ENCODE peak calls at places on chromosomes 7 and 10, in eight cellular contexts. K is activated CD8-positive, alpha-beta memory T cell treated with anti-CD3 and anti-CD28 coated beads, Interleukin-2, amount 10 ng/mL, durations not matched to agents 7 days and 5 days; N is NCI-H774; D is stimulated activated CD8-positive, alpha-beta memory T cell treated with anti-CD3 and anti-CD28 coated beads, Interleukin-15, amount 100 ng/mL, for 4 hours; L is stimulated activated CD4-positive, alpha-beta T cell treated with anti-CD3 and anti-CD28 coated beads, TNF-alpha, amount 100 ng/mL, for 4 hours; W is tibial artery; O is EH; E is PC-9. B is an unnamed sample.

GRCh38 chr10:89029785-89030437 is 39.3 kb downstream of the FAS start:
- DNase-seq in O (peak), N (peak), D (peak), W (peak), L (peak), E (peak), K (peak), B (peak)

GRCh38 chr10:121648078-121648477 is 49.8 kb upstream of the FGFR2 start:
- DNase-seq in K (no peak), W (no peak), L (no peak), D (no peak), O (no peak), E (no peak), N (no peak), B (no peak)

GRCh38 chr7:151135866-151136514 is 31.5 kb downstream of the GBX1 start:
- DNase-seq in K (no peak), W (no peak), D (no peak), O (no peak), E (no peak), N (no peak), L (no peak), B (no peak)

GRCh38 chr7:127514499-127514898 is 70.9 kb downstream of the GCC1 start:
- DNase-seq in W (no peak), K (no peak), L (no peak), O (peak), D (no peak), N (no peak), E (no peak), B (peak)

GRCh38 chr10:129161184-129161583 is 305.9 kb upstream of the MGMT start:
- DNase-seq in L (no peak), E (peak), N (no peak), O (no peak), W (no peak), K (no peak), D (no peak), B (no peak)

GRCh38 chr7:1825877-1826741 is 156.0 kb downstream of the ELFN1 start:
- DNase-seq in N (no peak), K (no peak), E (no peak), W (peak), D (no peak), L (no peak), O (no peak), B (no peak)

GRCh38 chr10:84160663-84161362 is 12.8 kb upstream of the GPR15LG start:
- DNase-seq in O (no peak), N (no peak), E (no peak), K (no peak), W (no peak), D (no peak), L (no peak), B (no peak)

GRCh38 chr7:149732111-149732561 is 41.3 kb downstream of the ZNF467 start:
- DNase-seq in N (no peak), L (no peak), W (peak), K (no peak), O (no peak), D (no peak), E (peak), B (no peak)

GRCh38 chr10:72322030-72322279 is 32.8 kb downstream of the DNAJB12 start:
- DNase-seq in O (no peak), E (no peak), D (no peak), W (no peak), L (no peak), N (no peak), K (no peak), B (no peak)

GRCh38 chr10:36779238-36779846 is 346.1 kb upstream of the ANKRD30A start:
- DNase-seq in N (no peak), D (no peak), L (no peak), O (peak), E (no peak), K (no peak), W (no peak), B (peak)

GRCh38 chr7:134351424-134351823 is 34.7 kb upstream of the SLC35B4 start:
- DNase-seq in L (no peak), O (no peak), W (no peak), E (no peak), D (no peak), N (no peak), K (no peak), B (no peak)

GRCh38 chr10:128775743-128776142 is 649.5 kb upstream of the MKI67 start:
- DNase-seq in K (no peak), D (no peak), L (no peak), W (no peak), N (no peak), O (no peak), E (no peak), B (no peak)

GRCh38 chr10:10665750-10666149 is 351.9 kb upstream of the CELF2 start:
- DNase-seq in O (no peak), E (no peak), K (no peak), D (no peak), W (no peak), L (no peak), N (no peak), B (no peak)

GRCh38 chr10:94199565-94199964 is 163.2 kb downstream of the NOC3L start:
- DNase-seq in O (peak), D (no peak), N (no peak), L (no peak), K (no peak), W (peak), E (no peak), B (no peak)

GRCh38 chr7:149664176-149664575 is 109.2 kb downstream of the ZNF467 start:
- DNase-seq in E (no peak), L (no peak), N (no peak), D (no peak), W (no peak), K (no peak), O (no peak), B (no peak)

GRCh38 chr7:18049262-18049661 is 21.6 kb upstream of the PRPS1L1 start:
- DNase-seq in D (no peak), L (no peak), N (no peak), K (no peak), E (no peak), O (no peak), W (no peak), B (no peak)

GRCh38 chr10:101292194-101293006 is 61.6 kb upstream of the BTRC start:
- DNase-seq in L (no peak), E (no peak), N (no peak), D (no peak), W (no peak), K (no peak), O (no peak), B (peak)

GRCh38 chr7:6614941-6615737 is at the start of gene ZNF853:
- DNase-seq in N (no peak), E (no peak), W (no peak), L (no peak), D (no peak), O (no peak), K (no peak), B (no peak)

GRCh38 chr10:132460691-132461090 is 63.7 kb downstream of the PWWP2B start:
- DNase-seq in K (no peak), L (no peak), D (no peak), N (no peak), W (no peak), O (no peak), E (no peak), B (no peak)

GRCh38 chr10:32795598-32796183 is 162.3 kb downstream of the ITGB1 start:
- DNase-seq in K (no peak), D (no peak), E (peak), N (no peak), W (no peak), O (peak), L (no peak), B (peak)

GRCh38 chr7:41503438-41503837 is 199.5 kb downstream of the INHBA start:
- DNase-seq in K (no peak), E (no peak), W (no peak), N (no peak), D (no peak), L (no peak), O (peak), B (peak)

GRCh38 chr10:8044331-8044907 is 10.1 kb upstream of the GATA3 start:
- DNase-seq in L (no peak), O (no peak), D (no peak), K (no peak), N (no peak), W (no peak), E (no peak), B (no peak)

GRCh38 chr10:6581750-6582697 is 1.9 kb upstream of the PRKCQ start:
- DNase-seq in N (no peak), K (no peak), D (no peak), O (no peak), L (no peak), E (no peak), W (no peak), B (no peak)

GRCh38 chr7:38105874-38106483 is 72.1 kb upstream of the STARD3NL start:
- DNase-seq in E (no peak), O (peak), W (no peak), K (no peak), L (no peak), D (no peak), N (peak), B (peak)

GRCh38 chr10:127908958-127909267 is 2.0 kb downstream of the PTPRE start:
- DNase-seq in D (no peak), K (no peak), L (no peak), O (no peak), E (no peak), W (no peak), N (no peak), B (no peak)

GRCh38 chr7:47327306-47327697 is 254.6 kb downstream of the TNS3 start:
- DNase-seq in E (no peak), W (no peak), D (no peak), L (no peak), O (peak), K (no peak), N (no peak), B (no peak)

GRCh38 chr10:24723788-24724380 is at the start of gene ARHGAP21:
- DNase-seq in L (peak), D (peak), E (peak), K (peak), W (peak), O (peak), N (peak), B (peak)

GRCh38 chr10:36489181-36489927 is 636.0 kb upstream of the ANKRD30A start:
- DNase-seq in D (no peak), E (no peak), N (no peak), K (no peak), W (no peak), L (no peak), O (peak), B (no peak)

GRCh38 chr7:26449175-26450165 is 157.8 kb downstream of the SNX10 start:
- DNase-seq in L (no peak), W (no peak), E (peak), D (no peak), O (peak), N (no peak), K (no peak), B (peak)

GRCh38 chr10:76119515-76119914 is 688.1 kb downstream of the LRMDA start:
- DNase-seq in E (no peak), W (no peak), O (peak), L (no peak), D (no peak), K (no peak), N (no peak), B (peak)

GRCh38 chr10:119299531-119299930 is 92.2 kb downstream of the GRK5 start:
- DNase-seq in N (no peak), D (no peak), O (no peak), W (no peak), L (no peak), E (no peak), K (no peak), B (no peak)

GRCh38 chr7:12518920-12519681 is 51.4 kb upstream of the SCIN start:
- DNase-seq in K (no peak), O (peak), E (peak), L (no peak), N (peak), D (no peak), W (no peak), B (peak)

GRCh38 chr7:113367187-113367586 is 248.8 kb upstream of the SMIM30 start:
- DNase-seq in W (no peak), O (no peak), K (no peak), L (no peak), D (no peak), E (no peak), N (no peak), B (peak)

GRCh38 chr7:88169717-88170320 is 50.0 kb downstream of the SRI start:
- DNase-seq in L (no peak), W (no peak), D (no peak), O (peak), K (no peak), N (no peak), E (no peak), B (peak)

GRCh38 chr7:94849636-94850208 is 57.7 kb upstream of the PPP1R9A start:
- DNase-seq in E (no peak), K (no peak), W (no peak), N (no peak), D (no peak), L (no peak), O (no peak), B (no peak)

GRCh38 chr10:97149065-97149680 is 36.6 kb downstream of the SLIT1 start:
- DNase-seq in W (peak), N (no peak), L (no peak), E (no peak), O (no peak), K (no peak), D (no peak), B (no peak)